ENCODE peak calls at places on chromosomes 5 and 9, in ten cellular contexts. I is fibroblast of pulmonary artery; O is C1 segment of cervical spinal cord; G is activated naive CD4-positive, alpha-beta T cell treated with anti-CD3 and anti-CD28 coated beads, Interleukin-2, amount 50 U/mL, for 16 hours; L is hippocampal formation; M is AML-193; T is OCI-LY7; W is NCI-H1105; R is stimulated activated CD4-positive, alpha-beta T cell treated with anti-CD3 and anti-CD28 coated beads, Interleukin-1b, Interleukin-23, amount 100 ng/mL, for 1 hour; A is Right ventricle myocardium superior. U is an unnamed sample.

GRCh38 chr9:134532084-134532483 is 109.5 kb upstream of the COL5A1 start:
- DNase-seq in I (no peak), O (no peak), G (no peak), L (no peak), M (no peak), T (no peak), W (no peak), R (no peak), A (no peak), U (no peak)

GRCh38 chr9:6910032-6910431 is 152.3 kb downstream of the KDM4C start:
- DNase-seq in I (peak), O (no peak), G (no peak), L (no peak), M (peak), T (peak), W (no peak), R (no peak), A (no peak), U (no peak)

GRCh38 chr5:177366528-177367322 is 9.0 kb downstream of the RGS14 start:
- DNase-seq in I (peak), O (no peak), G (no peak), L (no peak), M (no peak), T (no peak), W (no peak), R (no peak), A (peak), U (no peak)

GRCh38 chr5:171862624-171863023 is 77.0 kb downstream of the SMIM23 start:
- DNase-seq in I (no peak), O (no peak), G (no peak), L (no peak), M (no peak), T (no peak), W (no peak), R (no peak), A (no peak), U (no peak)

GRCh38 chr5:159227452-159227851 is 18.1 kb upstream of the RNF145 start:
- DNase-seq in I (no peak), O (no peak), G (no peak), L (no peak), M (peak), T (no peak), W (no peak), R (no peak), A (no peak), U (peak)

GRCh38 chr9:136745389-136746218 is 2.7 kb downstream of the LCN6 start:
- DNase-seq in I (no peak), O (no peak), G (no peak), L (no peak), M (no peak), T (no peak), W (no peak), R (no peak), A (no peak), U (no peak)

GRCh38 chr9:108904161-108904560 is 29.8 kb downstream of the ELP1 start:
- DNase-seq in I (no peak), O (no peak), G (no peak), L (no peak), M (no peak), T (no peak), W (no peak), R (no peak), A (no peak), U (no peak)

GRCh38 chr9:129777769-129778130 is 24.9 kb upstream of the PTGES start:
- DNase-seq in I (no peak), O (no peak), G (no peak), L (no peak), M (no peak), T (no peak), W (no peak), R (no peak), A (no peak), U (no peak)

GRCh38 chr5:68141494-68141893 is 74.1 kb upstream of the PIK3R1 start:
- DNase-seq in I (no peak), O (no peak), G (no peak), L (no peak), M (no peak), T (peak), W (no peak), R (no peak), A (no peak), U (no peak)

GRCh38 chr5:17113174-17113941 is 104.1 kb upstream of the BASP1 start:
- DNase-seq in I (peak), O (no peak), G (no peak), L (no peak), M (no peak), T (no peak), W (no peak), R (no peak), A (no peak), U (no peak)

GRCh38 chr5:55154893-55155292 is 5.1 kb upstream of the GPX8 start:
- DNase-seq in I (peak), O (no peak), G (no peak), L (no peak), M (no peak), T (no peak), W (no peak), R (no peak), A (no peak), U (no peak)

GRCh38 chr9:5321058-5321457 is 16.5 kb upstream of the RLN2 start:
- DNase-seq in I (peak), O (no peak), G (no peak), L (no peak), M (no peak), T (peak), W (no peak), R (no peak), A (no peak), U (no peak)

GRCh38 chr5:531101-531748 is 7.0 kb upstream of the SLC9A3 start:
- DNase-seq in I (no peak), O (no peak), G (no peak), L (no peak), M (no peak), T (no peak), W (peak), R (no peak), A (peak), U (no peak)

GRCh38 chr5:148976569-148977321 is 86.1 kb downstream of the SH3TC2 start:
- DNase-seq in I (no peak), O (no peak), G (no peak), L (no peak), M (no peak), T (no peak), W (no peak), R (no peak), A (no peak), U (no peak)

GRCh38 chr9:37971691-37972090 is 67.8 kb upstream of the SLC25A51 start:
- DNase-seq in I (no peak), O (no peak), G (no peak), L (no peak), M (no peak), T (no peak), W (no peak), R (no peak), A (no peak), U (no peak)

GRCh38 chr9:136741885-136742568 is 713 bp downstream of the LCN10 start:
- DNase-seq in I (no peak), O (no peak), G (no peak), L (no peak), M (no peak), T (no peak), W (no peak), R (no peak), A (no peak), U (no peak)

GRCh38 chr9:7137571-7137970 is 379.8 kb downstream of the KDM4C start:
- DNase-seq in I (no peak), O (no peak), G (no peak), L (no peak), M (no peak), T (no peak), W (no peak), R (no peak), A (no peak), U (no peak)

GRCh38 chr9:32394381-32395049 is 10.1 kb downstream of the ACO1 start:
- DNase-seq in I (no peak), O (no peak), G (no peak), L (no peak), M (no peak), T (no peak), W (no peak), R (no peak), A (no peak), U (no peak)

GRCh38 chr9:77826621-77827020 is 178.5 kb upstream of the GNA14 start:
- DNase-seq in I (no peak), O (no peak), G (no peak), L (no peak), M (no peak), T (no peak), W (no peak), R (no peak), A (no peak), U (no peak)

GRCh38 chr9:128143409-128144238 is 5.6 kb upstream of the LCN2 start:
- DNase-seq in I (no peak), O (no peak), G (no peak), L (no peak), M (no peak), T (no peak), W (no peak), R (no peak), A (peak), U (no peak)

GRCh38 chr5:173042708-173043107 is 13.4 kb upstream of the CREBRF start:
- DNase-seq in I (no peak), O (no peak), G (no peak), L (no peak), M (no peak), T (no peak), W (no peak), R (no peak), A (no peak), U (no peak)

GRCh38 chr9:114382951-114383865 is 4.6 kb downstream of the AKNA start:
- DNase-seq in I (peak), O (no peak), G (peak), L (no peak), M (peak), T (no peak), W (no peak), R (peak), A (peak), U (no peak)

GRCh38 chr5:107794731-107795130 is 124.0 kb upstream of the EFNA5 start:
- DNase-seq in I (no peak), O (no peak), G (no peak), L (no peak), M (no peak), T (no peak), W (no peak), R (no peak), A (no peak), U (no peak)

GRCh38 chr5:179549973-179550510 is 312 bp upstream of the RUFY1 start:
- DNase-seq in I (no peak), O (no peak), G (peak), L (no peak), M (peak), T (peak), W (no peak), R (no peak), A (no peak), U (peak)

GRCh38 chr5:136001531-136001930 is 27.3 kb upstream of the TGFBI start:
- DNase-seq in I (peak), O (no peak), G (no peak), L (no peak), M (peak), T (no peak), W (no peak), R (no peak), A (peak), U (peak)

GRCh38 chr9:125745682-125746016 is 1.5 kb upstream of the PBX3 start:
- DNase-seq in I (no peak), O (no peak), G (no peak), L (no peak), M (no peak), T (no peak), W (no peak), R (no peak), A (no peak), U (no peak)

GRCh38 chr5:108461628-108462367 is 79.9 kb upstream of the FBXL17 start:
- DNase-seq in I (peak), O (no peak), G (no peak), L (no peak), M (peak), T (no peak), W (no peak), R (no peak), A (no peak), U (no peak)

GRCh38 chr9:130845254-130845653 is 10.2 kb downstream of the ABL1 start:
- DNase-seq in I (peak), O (no peak), G (no peak), L (no peak), M (no peak), T (no peak), W (no peak), R (no peak), A (peak), U (no peak)

GRCh38 chr9:78472111-78472510 is 175.2 kb downstream of the PSAT1 start:
- DNase-seq in I (no peak), O (no peak), G (no peak), L (no peak), M (no peak), T (no peak), W (no peak), R (no peak), A (no peak), U (no peak)

GRCh38 chr5:52759381-52759780 is 28.3 kb upstream of the ITGA1 start:
- DNase-seq in I (no peak), O (no peak), G (no peak), L (no peak), M (no peak), T (no peak), W (no peak), R (no peak), A (no peak), U (no peak)

GRCh38 chr9:92631452-92632211 is 38.3 kb downstream of the IPPK start:
- DNase-seq in I (no peak), O (no peak), G (no peak), L (no peak), M (no peak), T (no peak), W (no peak), R (no peak), A (no peak), U (no peak)